ENCODE peak calls at places on chromosomes 11 and 22, in seven cellular contexts. K, H, Z, X, B, L and U are unnamed samples.

GRCh38 chr11:125426818-125427528 is 69.1 kb downstream of the FEZ1 start:
- DNase-seq in K (no peak), H (no peak), Z (no peak), X (no peak), B (no peak), L (no peak), U (no peak)

GRCh38 chr11:31793264-31793663 is 17.9 kb downstream of the PAX6 start:
- DNase-seq in K (no peak), H (no peak), Z (no peak), X (no peak), B (no peak), L (no peak), U (no peak)

GRCh38 chr11:67277231-67277961 is 11.1 kb downstream of the GRK2 start:
- DNase-seq in K (no peak), H (peak), Z (no peak), X (no peak), B (peak), L (peak), U (peak)

GRCh38 chr11:116930586-116930985 is 93.2 kb upstream of the APOA1 start:
- DNase-seq in K (no peak), H (no peak), Z (no peak), X (no peak), B (no peak), L (no peak), U (no peak)

GRCh38 chr11:47305734-47306483 is 36.0 kb downstream of the MADD start:
- DNase-seq in K (peak), H (no peak), Z (no peak), X (no peak), B (peak), L (no peak), U (peak)

GRCh38 chr11:6656936-6657335 is 1.3 kb upstream of the DCHS1 start:
- DNase-seq in K (no peak), H (no peak), Z (no peak), X (no peak), B (no peak), L (no peak), U (no peak)

GRCh38 chr11:121870202-121871045 is 245.6 kb downstream of the BLID start:
- DNase-seq in K (no peak), H (no peak), Z (no peak), X (no peak), B (no peak), L (peak), U (no peak)

GRCh38 chr22:18952022-18952421 is 15.9 kb upstream of the PRODH start:
- DNase-seq in K (no peak), H (no peak), Z (no peak), X (no peak), B (no peak), L (no peak), U (no peak)

GRCh38 chr11:95418916-95419315 is 187.9 kb upstream of the SESN3 start:
- DNase-seq in K (no peak), H (no peak), Z (no peak), X (no peak), B (no peak), L (no peak), U (no peak)

GRCh38 chr11:68775951-68776388 is 24.6 kb upstream of the TESMIN start:
- DNase-seq in K (peak), H (no peak), Z (no peak), X (no peak), B (no peak), L (no peak), U (no peak)

GRCh38 chr11:7575841-7576451 is 62.1 kb downstream of the PPFIBP2 start:
- DNase-seq in K (peak), H (no peak), Z (no peak), X (no peak), B (no peak), L (peak), U (no peak)